ENCODE peak calls at places on chromosomes 6 and 20, in seven cellular contexts. O is mesendoderm, Q is neuronal stem cell, D is IMR-90, P is colonic mucosa, M is HCT116, X is astrocyte. N is an unnamed sample. For H3K4me1, the result is how much of the 10 kb centered on the place peaks cover.

GRCh38 chr6:132188865-132189264 is 212.4 kb downstream of the MOXD1 start:
- DNase-seq in O (no peak), Q (no peak), D (peak), P (no peak), M (peak), X (peak), N (no peak)

GRCh38 chr20:3539708-3540107 is 68.9 kb downstream of the ATRN start:
- DNase-seq in O (no peak), Q (no peak), D (no peak), P (no peak), M (no peak), X (no peak), N (no peak)

GRCh38 chr6:12009904-12010634 is 2.0 kb upstream of the HIVEP1 start:
- DNase-seq in O (no peak), Q (no peak), D (peak), P (no peak), M (no peak), X (peak), N (peak)

GRCh38 chr6:10626154-10626741 is 68.2 kb downstream of the C6orf52 start:
- DNase-seq in O (no peak), Q (peak), D (peak), P (no peak), M (no peak), X (no peak), N (no peak)

GRCh38 chr6:44624226-44624625 is 236.7 kb downstream of the CDC5L start:
- DNase-seq in O (peak), Q (no peak), D (no peak), P (no peak), M (no peak), X (no peak), N (peak)

GRCh38 chr6:99736302-99736701 is 129.7 kb downstream of the PRDM13 start:
- DNase-seq in O (peak), Q (no peak), D (no peak), P (no peak), M (peak), X (no peak), N (no peak)

GRCh38 chr6:159119835-159120234 is 49.4 kb upstream of the FNDC1 start:
- DNase-seq in O (no peak), Q (no peak), D (no peak), P (no peak), M (no peak), X (no peak), N (peak)

GRCh38 chr6:34709386-34709785 is 12.8 kb upstream of the ILRUN start:
- DNase-seq in O (no peak), Q (no peak), D (peak), P (no peak), M (no peak), X (peak), N (no peak)

GRCh38 chr6:167766986-167767714 is 59.6 kb upstream of the AFDN start:
- DNase-seq in O (no peak), Q (no peak), D (no peak), P (no peak), M (no peak), X (no peak), N (no peak)

GRCh38 chr6:132971676-132972075 is 157.3 kb downstream of the RPS12 start:
- DNase-seq in O (no peak), Q (no peak), D (no peak), P (no peak), M (no peak), X (no peak), N (no peak)

GRCh38 chr6:105991561-105992314 is 94.4 kb upstream of the PRDM1 start:
- DNase-seq in O (peak), Q (no peak), D (no peak), P (peak), M (no peak), X (no peak), N (peak)

GRCh38 chr20:53927990-53928389 is 142.4 kb downstream of the BCAS1 start:
- DNase-seq in O (no peak), Q (no peak), D (no peak), P (no peak), M (no peak), X (no peak), N (peak)

GRCh38 chr20:12528591-12529041 is 480.2 kb upstream of the SPTLC3 start:
- DNase-seq in O (no peak), Q (no peak), D (no peak), P (no peak), M (no peak), X (no peak), N (no peak)

GRCh38 chr6:53862517-53863457 is 68.0 kb downstream of the LRRC1 start:
- DNase-seq in O (peak), Q (no peak), D (peak), P (no peak), M (no peak), X (peak), N (no peak)

GRCh38 chr20:43198607-43199006 is 8.9 kb upstream of the PTPRT start:
- DNase-seq in O (peak), Q (no peak), D (no peak), P (no peak), M (no peak), X (no peak), N (peak)

GRCh38 chr20:57652865-57653545 is 32.8 kb upstream of the ZBP1 start:
- DNase-seq in O (no peak), Q (no peak), D (no peak), P (peak), M (no peak), X (no peak), N (no peak)

GRCh38 chr20:54716169-54716747 is 240.9 kb downstream of the DOK5 start:
- DNase-seq in O (no peak), Q (no peak), D (no peak), P (no peak), M (no peak), X (no peak), N (no peak)

GRCh38 chr6:20400476-20401402 is 940 bp upstream of the E2F3 start:
- DNase-seq in O (peak), Q (no peak), D (no peak), P (peak), M (peak), X (no peak), N (no peak)

GRCh38 chr6:32886674-32887383 is 32.8 kb downstream of the PSMB9 start:
- DNase-seq in O (no peak), Q (no peak), D (peak), P (no peak), M (no peak), X (peak), N (no peak)

GRCh38 chr20:11918280-11918952 is 723 bp downstream of the BTBD3 start:
- DNase-seq in O (no peak), Q (no peak), D (no peak), P (no peak), M (no peak), X (no peak), N (no peak)

GRCh38 chr20:24638546-24639166 is 169.2 kb downstream of the SYNDIG1 start:
- DNase-seq in O (no peak), Q (no peak), D (peak), P (no peak), M (no peak), X (peak), N (peak)

GRCh38 chr6:106556368-106556960 is 72.8 kb downstream of the RTN4IP1 start:
- DNase-seq in O (no peak), Q (no peak), D (peak), P (no peak), M (no peak), X (peak), N (no peak)

GRCh38 chr20:22379472-22379871 is 204.9 kb downstream of the FOXA2 start:
- DNase-seq in O (no peak), Q (no peak), D (no peak), P (no peak), M (peak), X (peak), N (no peak)

GRCh38 chr20:49712918-49713778 is 530 bp downstream of the B4GALT5 start:
- DNase-seq in O (peak), Q (no peak), D (peak), P (peak), M (no peak), X (no peak), N (peak)

GRCh38 chr20:55069951-55070350 is 594.6 kb downstream of the DOK5 start:
- DNase-seq in O (no peak), Q (no peak), D (no peak), P (no peak), M (no peak), X (no peak), N (no peak)

GRCh38 chr6:7311920-7312615 is 931 bp downstream of the SSR1 start:
- DNase-seq in O (peak), Q (no peak), D (peak), P (no peak), M (no peak), X (peak), N (no peak)

GRCh38 chr6:25315194-25315593 is 36.0 kb downstream of the CARMIL1 start:
- DNase-seq in O (peak), Q (peak), D (no peak), P (no peak), M (no peak), X (no peak), N (peak)

GRCh38 chr20:49306903-49307336 is 29.1 kb upstream of the ZNFX1 start:
- DNase-seq in O (no peak), Q (no peak), D (no peak), P (no peak), M (no peak), X (no peak), N (peak)

GRCh38 chr6:33967266-33967767 is 163.5 kb upstream of the MLN start:
- DNase-seq in O (no peak), Q (no peak), D (no peak), P (no peak), M (no peak), X (no peak), N (peak)

GRCh38 chr20:54223751-54224150 is 15.9 kb downstream of the PFDN4 start:
- DNase-seq in O (peak), Q (no peak), D (no peak), P (no peak), M (no peak), X (no peak), N (peak)

GRCh38 chr6:111096246-111096645 is 8.9 kb downstream of the SLC16A10 start:
- DNase-seq in O (no peak), Q (no peak), D (no peak), P (peak), M (no peak), X (no peak), N (no peak)

GRCh38 chr6:138287144-138287955 is 69.1 kb upstream of the PBOV1 start:
- DNase-seq in O (peak), Q (no peak), D (no peak), P (peak), M (peak), X (peak), N (peak)

GRCh38 chr6:116462516-116462915 is 1.3 kb downstream of the CALHM6 start:
- DNase-seq in O (no peak), Q (no peak), D (no peak), P (no peak), M (no peak), X (no peak), N (no peak)

GRCh38 chr6:26519359-26519758 is 18.8 kb upstream of the HMGN4 start:
- DNase-seq in O (no peak), Q (no peak), D (no peak), P (no peak), M (no peak), X (no peak), N (peak)
- H3K27ac ChIP-seq in O (no peak), Q (no peak), D (no peak), P (no peak), M (no peak), X (no peak), N (no peak)

GRCh38 chr6:89360415-89360999 is 8.0 kb upstream of the UBE2J1 start:
- DNase-seq in O (no peak), Q (no peak), D (peak), P (no peak), M (no peak), X (peak), N (no peak)

GRCh38 chr6:89355511-89356185 is 3.1 kb upstream of the UBE2J1 start:
- DNase-seq in O (no peak), Q (no peak), D (no peak), P (no peak), M (no peak), X (no peak), N (no peak)

GRCh38 chr6:89357390-89357789 is 4.9 kb upstream of the UBE2J1 start:
- DNase-seq in O (no peak), Q (no peak), D (no peak), P (no peak), M (no peak), X (no peak), N (no peak)

GRCh38 chr6:89356644-89357043 is 4.1 kb upstream of the UBE2J1 start:
- DNase-seq in O (no peak), Q (no peak), D (no peak), P (no peak), M (no peak), X (no peak), N (no peak)

DNA sequence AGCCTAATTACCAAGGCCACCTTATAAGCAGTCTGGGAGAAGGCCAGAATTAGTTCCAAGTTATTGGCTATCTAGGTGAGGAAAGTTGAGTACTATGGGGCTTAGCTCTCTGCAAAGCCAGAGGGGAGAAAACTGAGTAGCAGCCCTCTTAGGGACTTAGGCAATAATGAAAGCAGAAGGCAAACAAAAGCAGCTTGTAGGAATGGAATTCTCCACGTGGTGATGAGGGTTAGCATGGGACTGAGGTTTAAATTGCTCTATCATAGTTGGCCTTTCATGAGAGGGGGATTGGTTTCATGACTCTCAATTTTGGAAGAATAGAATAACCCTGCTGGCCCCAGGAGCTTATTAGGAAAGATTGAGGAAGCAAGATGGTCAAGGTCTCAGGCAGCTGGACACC is 7.0 kb upstream of the UBE2J1 start:
- DNase-seq in O (no peak), Q (no peak), D (no peak), P (no peak), M (no peak), X (no peak), N (no peak)
- H3K9ac ChIP-seq in O (no peak), Q (no peak), D (no peak), P (no peak), M (no peak), X (no peak), N (no peak)

GRCh38 chr20:1489764-1490436 is 1.3 kb downstream of the SIRPB2 start:
- DNase-seq in O (no peak), Q (no peak), D (no peak), P (no peak), M (peak), X (no peak), N (no peak)
- H3K4me1 ChIP-seq in O (under half), Q (under half), D (under half), P (under half), M (under half), X (under half), N (under half)

GRCh38 chr20:34880095-34880680 is 3.8 kb downstream of the ACSS2 start:
- DNase-seq in O (no peak), Q (no peak), D (no peak), P (peak), M (no peak), X (no peak), N (no peak)
- H3K27ac ChIP-seq in O (no peak), Q (no peak), D (no peak), P (no peak), M (no peak), X (no peak), N (no peak)

DNA sequence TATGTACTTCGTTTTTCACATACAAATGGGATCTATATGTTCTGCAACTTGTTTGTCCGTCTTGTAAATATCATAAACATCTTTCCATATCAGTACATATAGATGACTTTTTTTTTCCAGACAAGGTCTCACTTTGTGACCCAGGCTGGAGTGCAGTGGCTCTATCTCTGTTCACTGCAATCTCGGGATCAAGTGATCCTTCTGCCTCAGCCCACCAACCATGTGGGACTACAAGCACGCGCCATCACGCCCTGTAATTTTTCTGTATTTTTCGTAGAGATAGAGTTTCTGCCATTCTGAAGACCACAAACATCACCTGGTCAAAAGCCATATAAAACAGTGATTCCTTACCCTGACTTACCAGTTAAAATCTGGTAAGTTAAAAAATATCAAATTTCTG is 37.7 kb upstream of the SYNCRIP start:
- DNase-seq in O (no peak), Q (no peak), D (no peak), P (no peak), M (no peak), X (no peak), N (no peak)
- H3K9ac ChIP-seq in O (peak), Q (no peak), D (peak), P (no peak), M (peak), X (no peak), N (no peak)

DNA sequence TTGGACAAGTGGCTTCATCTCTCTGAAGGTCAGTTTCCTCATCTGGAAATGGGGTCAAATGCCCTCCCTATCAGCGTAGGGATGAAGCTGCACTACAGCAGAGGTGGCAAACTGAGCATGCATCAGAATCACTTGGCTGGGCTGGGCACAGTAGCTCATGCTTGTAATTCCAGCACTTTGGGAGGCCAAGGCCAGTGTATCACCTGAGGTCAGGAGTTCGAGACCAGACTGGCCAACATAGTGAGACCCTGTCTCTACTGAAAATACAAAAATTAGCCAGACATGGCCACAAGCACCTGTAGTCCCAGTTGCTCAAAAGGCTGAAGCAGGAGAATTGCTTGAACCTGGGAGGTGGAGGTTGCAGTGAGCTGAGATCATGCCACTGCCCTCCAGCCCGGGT is 6.7 kb upstream of the MMP9 start:
- DNase-seq in O (no peak), Q (no peak), D (no peak), P (no peak), M (no peak), X (no peak), N (no peak)
- H3K4me1 ChIP-seq in O (under half), Q (under half), D (under half), P (under half), M (under half), X (under half), N (under half)

DNA sequence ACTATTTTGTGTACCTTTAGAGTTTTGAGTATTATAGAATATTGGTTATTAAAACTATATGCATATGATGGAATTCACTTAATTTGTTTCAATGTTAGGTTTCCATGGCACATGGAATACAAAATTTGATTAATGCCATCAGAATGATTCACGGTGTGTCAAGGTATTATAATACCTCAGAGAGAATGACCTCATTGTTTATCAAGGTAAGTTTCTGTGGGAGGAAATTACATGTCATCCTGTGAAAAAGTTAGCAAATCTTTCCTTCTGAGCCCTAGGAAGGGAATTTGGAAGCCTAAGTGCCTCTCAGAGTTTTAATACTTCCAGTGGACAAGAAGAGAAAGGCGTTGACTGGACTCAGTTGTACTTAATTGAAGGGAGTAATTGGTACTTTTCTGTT is 40.8 kb downstream of the DNAH8 start:
- DNase-seq in O (no peak), Q (no peak), D (no peak), P (no peak), M (peak), X (no peak), N (no peak)
- H3K27ac ChIP-seq in O (no peak), Q (no peak), D (no peak), P (no peak), M (no peak), X (no peak), N (no peak)